ENCODE peak calls at places on chromosomes 7 and 10, in seven cellular contexts. X is stimulated activated CD8-positive, alpha-beta memory T cell treated with anti-CD3 and anti-CD28 coated beads, Interleukin-15, amount 100 ng/mL, for 24 hours; F is ACHN; C is non-pigmented ciliary epithelial cell; J is astrocyte of the cerebellum; V is activated CD8-positive, alpha-beta memory T cell treated with anti-CD3 and anti-CD28 coated beads for 4 hours; G is A172. U is an unnamed sample.

GRCh38 chr7:79770970-79771369 is 317.5 kb upstream of the MAGI2 start:
- DNase-seq in X (no peak), F (no peak), C (no peak), J (no peak), V (no peak), G (no peak), U (no peak)

GRCh38 chr7:130369831-130370230 is 10.5 kb upstream of the CPA1 start:
- DNase-seq in X (no peak), F (no peak), C (no peak), J (no peak), V (no peak), G (no peak), U (no peak)

GRCh38 chr7:47497367-47498096 is 84.4 kb downstream of the TNS3 start:
- DNase-seq in X (no peak), F (no peak), C (no peak), J (no peak), V (no peak), G (no peak), U (no peak)

GRCh38 chr10:55747244-55747643 is 613.8 kb downstream of the ZWINT start:
- DNase-seq in X (no peak), F (no peak), C (no peak), J (no peak), V (no peak), G (no peak), U (no peak)

GRCh38 chr10:125747417-125747816 is 27.9 kb downstream of the EDRF1 start:
- DNase-seq in X (no peak), F (no peak), C (no peak), J (no peak), V (no peak), G (no peak), U (no peak)

GRCh38 chr10:73653701-73654100 is 2.1 kb downstream of the SYNPO2L start:
- DNase-seq in X (no peak), F (peak), C (no peak), J (no peak), V (no peak), G (no peak), U (no peak)

GRCh38 chr10:10499839-10500238 is 517.8 kb upstream of the CELF2 start:
- DNase-seq in X (no peak), F (no peak), C (peak), J (peak), V (no peak), G (no peak), U (no peak)

GRCh38 chr7:32586291-32587221 is 91.3 kb downstream of the AVL9 start:
- DNase-seq in X (no peak), F (peak), C (peak), J (peak), V (no peak), G (peak), U (no peak)

GRCh38 chr7:44072364-44073231 is 7.2 kb upstream of the PGAM2 start:
- DNase-seq in X (no peak), F (peak), C (peak), J (peak), V (no peak), G (peak), U (peak)

GRCh38 chr10:3909339-3909738 is 124.3 kb upstream of the KLF6 start:
- DNase-seq in X (no peak), F (no peak), C (no peak), J (no peak), V (no peak), G (no peak), U (no peak)

GRCh38 chr7:92813390-92814024 is 22.9 kb downstream of the CDK6 start:
- DNase-seq in X (no peak), F (no peak), C (no peak), J (no peak), V (no peak), G (no peak), U (no peak)

GRCh38 chr7:36244429-36244828 is 91.4 kb downstream of the EEPD1 start:
- DNase-seq in X (no peak), F (no peak), C (no peak), J (no peak), V (no peak), G (no peak), U (no peak)

GRCh38 chr10:97234403-97234802 is 48.6 kb upstream of the SLIT1 start:
- DNase-seq in X (no peak), F (peak), C (no peak), J (peak), V (no peak), G (peak), U (no peak)

GRCh38 chr7:28776463-28777157 is 181.5 kb downstream of the TRIL start:
- DNase-seq in X (no peak), F (no peak), C (no peak), J (no peak), V (no peak), G (no peak), U (no peak)

GRCh38 chr7:44045226-44046014 is 918 bp downstream of the DBNL start:
- DNase-seq in X (no peak), F (no peak), C (no peak), J (no peak), V (no peak), G (no peak), U (no peak)

GRCh38 chr10:69883256-69883655 is 81.5 kb downstream of the COL13A1 start:
- DNase-seq in X (no peak), F (no peak), C (no peak), J (no peak), V (no peak), G (no peak), U (no peak)

GRCh38 chr7:130912910-130913720 is 179.1 kb upstream of the KLF14 start:
- DNase-seq in X (peak), F (peak), C (peak), J (peak), V (peak), G (peak), U (peak)

GRCh38 chr7:84399661-84400060 is 205.1 kb upstream of the SEMA3A start:
- DNase-seq in X (no peak), F (no peak), C (no peak), J (no peak), V (no peak), G (no peak), U (no peak)

GRCh38 chr7:136870799-136871487 is 2.5 kb downstream of the CHRM2 start:
- DNase-seq in X (no peak), F (no peak), C (no peak), J (no peak), V (no peak), G (no peak), U (no peak)

GRCh38 chr10:16984242-16984641 is 145.4 kb downstream of the CUBN start:
- DNase-seq in X (no peak), F (no peak), C (no peak), J (no peak), V (no peak), G (no peak), U (no peak)